ENCODE peak calls at places on chromosomes 16 and 17, in ten cellular contexts. P is GM23248, Z is Peyer's patch, A is NCI-H460, D is PC-9, Y is H9, X is choroid plexus epithelial cell, K is MM.1S, W is adrenal gland, S is tibial artery. H is an unnamed sample.

GRCh38 chr17:37737971-37738370 is 6.9 kb downstream of the HNF1B start:
- DNase-seq in P (peak), Z (no peak), A (no peak), D (no peak), Y (no peak), X (peak), K (no peak), W (no peak), S (no peak), H (no peak)

GRCh38 chr17:53630638-53631037 is 192.1 kb upstream of the KIF2B start:
- DNase-seq in P (no peak), Z (no peak), A (no peak), D (no peak), Y (no peak), X (no peak), K (no peak), W (no peak), S (no peak), H (no peak)

GRCh38 chr17:21058098-21058893 is 15.5 kb upstream of the USP22 start:
- DNase-seq in P (peak), Z (no peak), A (no peak), D (no peak), Y (peak), X (peak), K (no peak), W (no peak), S (no peak), H (no peak)

GRCh38 chr17:8556074-8556473 is 74.5 kb downstream of the MYH10 start:
- DNase-seq in P (peak), Z (no peak), A (peak), D (no peak), Y (no peak), X (no peak), K (no peak), W (no peak), S (no peak), H (no peak)

GRCh38 chr17:4342535-4342934 is 23.9 kb downstream of the UBE2G1 start:
- DNase-seq in P (no peak), Z (no peak), A (no peak), D (no peak), Y (no peak), X (no peak), K (no peak), W (no peak), S (no peak), H (no peak)

GRCh38 chr17:420479-421175 is 68.0 kb upstream of the RPH3AL start:
- DNase-seq in P (no peak), Z (no peak), A (no peak), D (no peak), Y (no peak), X (no peak), K (no peak), W (no peak), S (no peak), H (no peak)

GRCh38 chr17:33390479-33391027 is 97.5 kb upstream of the ASIC2 start:
- DNase-seq in P (no peak), Z (no peak), A (no peak), D (no peak), Y (no peak), X (peak), K (no peak), W (peak), S (no peak), H (no peak)

GRCh38 chr16:59783191-59783590 is 1049.1 kb upstream of the GOT2 start:
- DNase-seq in P (peak), Z (no peak), A (no peak), D (no peak), Y (no peak), X (no peak), K (no peak), W (no peak), S (no peak), H (no peak)

GRCh38 chr16:27437946-27438345 is 36.0 kb downstream of the IL21R start:
- DNase-seq in P (no peak), Z (no peak), A (no peak), D (no peak), Y (no peak), X (no peak), K (no peak), W (no peak), S (peak), H (peak)

GRCh38 chr17:9436629-9437028 is 139.0 kb downstream of the STX8 start:
- DNase-seq in P (peak), Z (no peak), A (no peak), D (no peak), Y (no peak), X (no peak), K (no peak), W (no peak), S (no peak), H (no peak)

GRCh38 chr17:77768475-77768874 is 190.0 kb upstream of the TNRC6C start:
- DNase-seq in P (peak), Z (no peak), A (no peak), D (no peak), Y (no peak), X (no peak), K (peak), W (no peak), S (no peak), H (no peak)

GRCh38 chr17:30545024-30545423 is 67.8 kb downstream of the GOSR1 start:
- DNase-seq in P (no peak), Z (no peak), A (no peak), D (no peak), Y (no peak), X (no peak), K (no peak), W (no peak), S (no peak), H (no peak)

GRCh38 chr17:75785016-75785769 is 587 bp downstream of the UNK start:
- DNase-seq in P (peak), Z (peak), A (peak), D (peak), Y (no peak), X (peak), K (peak), W (peak), S (peak), H (no peak)

GRCh38 chr17:41486809-41487530 is 2.7 kb downstream of the KRT36 start:
- DNase-seq in P (no peak), Z (no peak), A (peak), D (no peak), Y (peak), X (no peak), K (peak), W (peak), S (no peak), H (peak)

GRCh38 chr16:67284699-67285646 is 5.6 kb downstream of the PLEKHG4 start:
- DNase-seq in P (peak), Z (no peak), A (peak), D (peak), Y (peak), X (peak), K (no peak), W (peak), S (no peak), H (no peak)

GRCh38 chr17:50465635-50466034 is 3.0 kb downstream of the CHAD start:
- DNase-seq in P (no peak), Z (no peak), A (no peak), D (no peak), Y (no peak), X (no peak), K (no peak), W (no peak), S (no peak), H (no peak)

GRCh38 chr17:66468241-66469087 is 166.1 kb downstream of the PRKCA start:
- DNase-seq in P (peak), Z (no peak), A (no peak), D (peak), Y (no peak), X (peak), K (no peak), W (peak), S (no peak), H (no peak)

GRCh38 chr16:61391835-61392234 is 644.4 kb downstream of the CDH8 start:
- DNase-seq in P (no peak), Z (no peak), A (no peak), D (no peak), Y (no peak), X (no peak), K (no peak), W (no peak), S (no peak), H (no peak)